ENCODE peak calls at places on chromosomes 13 and 19, in six cellular contexts. B is naive thymus-derived CD4-positive, alpha-beta T cell; V is Peyer's patch; O is BJ; U is CD4-positive, CD25-positive, alpha-beta regulatory T cell; F is IMR-90. Y is an unnamed sample.

GRCh38 chr13:39417643-39418042 is 185.3 kb downstream of the LHFPL6 start:
- DNase-seq in U (no peak), V (no peak), B (no peak), O (no peak), F (peak; percentile 72), Y (peak; percentile 53)

GRCh38 chr19:10601999-10602329 is 14.9 kb upstream of the AP1M2 start:
- DNase-seq in O (no peak), B (no peak), U (no peak), F (no peak), V (no peak), Y (no peak)

GRCh38 chr13:32883501-32883900 is 132.7 kb upstream of the KL start:
- DNase-seq in O (no peak), F (peak; percentile 46), U (no peak), B (no peak), V (no peak), Y (no peak)

GRCh38 chr19:991932-992669 is 8.0 kb downstream of the WDR18 start:
- DNase-seq in V (no peak), O (no peak), B (no peak), F (no peak), U (no peak), Y (no peak)

GRCh38 chr19:10291554-10292205 is 1.9 kb downstream of the ICAM5 start:
- DNase-seq in O (no peak), U (no peak), F (peak; percentile 10), B (no peak), V (peak; percentile 50), Y (no peak)

GRCh38 chr19:1410136-1410786 is 2.9 kb downstream of the DAZAP1 start:
- DNase-seq in B (no peak), O (no peak), V (no peak), F (peak; percentile 63), U (no peak), Y (no peak)

GRCh38 chr13:61413572-61413971 is 2.1 kb downstream of the PCDH20 start:
- DNase-seq in U (no peak), V (no peak), O (no peak), B (no peak), F (no peak), Y (no peak)

GRCh38 chr19:45601115-45601514 is 897 bp downstream of the GPR4 start:
- DNase-seq in B (no peak), F (no peak), U (no peak), V (no peak), O (no peak), Y (no peak)

GRCh38 chr19:4488496-4488895 is 16.4 kb downstream of the HDGFL2 start:
- DNase-seq in F (no peak), B (no peak), V (no peak), U (no peak), O (no peak), Y (no peak)

GRCh38 chr13:41644742-41645141 is 187.4 kb downstream of the RGCC start:
- DNase-seq in F (no peak), U (no peak), B (no peak), O (no peak), V (no peak), Y (no peak)

GRCh38 chr19:12800873-12801465 is 631 bp downstream of the PRDX2 start:
- DNase-seq in B (no peak), V (peak; percentile 67), O (no peak), F (no peak), U (no peak), Y (no peak)

GRCh38 chr19:32407004-32407992 is 1.7 kb downstream of the DPY19L3 start:
- DNase-seq in U (no peak), B (no peak), O (no peak), F (peak; percentile 37), V (no peak), Y (peak; percentile 57)
- H3K4me3 ChIP-seq in U (peak overlapping the region; percentile 59), B (no peak overlapping the region), O (no peak overlapping the region), F (no peak overlapping the region), V (no peak overlapping the region), Y (no peak overlapping the region)

DNA sequence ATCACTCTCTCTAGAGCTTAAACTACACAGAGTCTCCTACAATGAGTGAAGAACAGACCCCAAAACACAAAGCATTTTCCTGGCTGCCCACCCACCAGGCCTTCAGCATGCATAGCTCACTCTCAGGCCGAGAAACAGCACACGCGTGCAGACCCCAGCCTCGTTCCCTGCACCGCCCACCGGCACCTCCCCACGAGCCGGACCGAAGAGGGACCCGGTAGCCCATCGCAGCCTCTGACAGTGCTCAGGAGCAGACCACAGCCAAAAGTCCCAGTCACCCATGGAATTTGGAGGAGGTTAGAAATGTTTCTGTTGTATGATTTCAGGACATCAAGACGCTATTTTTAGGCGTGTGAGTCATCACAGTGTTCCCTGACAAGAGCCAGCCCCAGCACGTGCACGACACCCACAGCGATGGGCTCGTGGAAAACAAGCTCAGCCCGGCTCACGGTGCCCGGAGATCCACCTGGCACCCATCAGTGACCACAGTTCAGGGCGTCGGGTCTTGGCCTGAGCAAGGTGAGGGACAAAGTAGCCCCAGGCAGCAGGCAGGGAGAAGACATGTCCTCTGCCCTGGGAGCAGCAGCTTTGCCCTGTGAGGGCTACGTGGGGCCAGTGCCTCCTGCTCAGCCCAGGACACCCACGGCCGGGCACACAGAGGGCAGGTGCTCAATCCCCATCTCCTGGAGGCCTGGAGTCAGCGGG is 50.1 kb upstream of the SPACA7 start:
- DNase-seq in U (no peak), V (no peak), B (no peak), O (no peak), F (no peak), Y (no peak)
- H3K36me3 ChIP-seq in U (no peaks in the 10 kb centered on the region), V (no peaks in the 10 kb centered on the region), B (no peaks in the 10 kb centered on the region), O (no peaks in the 10 kb centered on the region), F (no peaks in the 10 kb centered on the region), Y (no peaks in the 10 kb centered on the region)

GRCh38 chr19:31350033-31350692 is 927 bp upstream of the TSHZ3 start:
- DNase-seq in O (no peak), F (no peak), U (peak; percentile 13), V (peak; percentile 55), B (no peak), Y (no peak)
- H3K4me3 ChIP-seq in O (peak overlapping the region; percentile 85), F (peak overlapping the region; percentile 93), U (no peak overlapping the region), V (peak overlapping the region; percentile 88), B (peak overlapping the region; percentile 37), Y (peak overlapping the region; percentile 65)

DNA sequence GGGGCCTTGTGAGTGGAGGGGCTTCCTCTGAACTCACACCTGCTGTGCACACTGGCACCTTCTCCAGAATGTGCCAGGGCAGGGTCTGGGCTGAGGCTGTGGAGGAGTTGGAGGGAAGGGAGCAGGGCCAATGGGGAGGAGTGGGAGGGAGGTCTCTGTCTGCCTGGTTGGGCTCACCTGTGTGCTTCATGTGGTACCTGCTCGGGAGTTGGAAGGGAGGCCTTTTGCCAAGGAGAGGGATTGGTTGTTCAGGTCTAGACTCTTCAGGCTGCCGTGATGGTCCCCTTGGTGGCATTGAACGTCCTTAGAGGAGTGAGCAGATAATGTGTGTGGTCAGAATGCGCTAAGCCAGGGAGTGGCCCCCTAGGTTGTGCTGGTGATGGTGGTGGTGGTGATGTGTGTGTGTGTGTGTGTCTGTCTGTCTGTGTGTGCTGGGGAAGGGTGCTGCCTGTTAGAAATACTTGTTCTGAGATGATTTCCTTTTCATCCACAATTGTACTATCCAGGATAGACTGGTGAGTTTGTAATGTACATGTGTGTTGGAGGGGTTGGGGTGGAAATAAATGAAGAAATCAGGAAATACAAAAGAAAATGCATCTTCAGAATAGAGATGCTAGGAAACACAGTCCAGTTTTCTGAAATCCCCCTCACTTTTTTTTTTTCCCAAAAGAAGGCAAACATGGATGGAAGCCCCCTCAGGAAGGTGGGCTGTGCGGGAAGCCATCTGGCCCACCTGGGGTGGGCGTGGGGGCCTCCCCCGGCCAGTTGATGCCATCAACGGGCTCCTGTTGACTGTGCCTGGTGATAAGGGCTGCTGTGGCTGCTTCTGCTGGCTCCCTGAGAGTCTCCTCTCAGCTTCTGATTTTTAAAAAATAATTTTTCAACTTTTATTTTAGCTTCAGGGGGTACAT is 140.5 kb upstream of the ZNF536 start:
- DNase-seq in V (no peak), F (no peak), U (no peak), O (no peak), B (no peak), Y (no peak)
- H3K36me3 ChIP-seq in V (no peaks in the 10 kb centered on the region), F (no peaks in the 10 kb centered on the region), U (no peaks in the 10 kb centered on the region), O (no peaks in the 10 kb centered on the region), B (no peaks in the 10 kb centered on the region), Y (no peaks in the 10 kb centered on the region)

GRCh38 chr19:21492932-21493906 is 12.2 kb upstream of the ZNF429 start:
- DNase-seq in O (no peak), U (no peak), F (no peak), B (no peak), V (no peak), Y (no peak)
- H3K4me3 ChIP-seq in O (no peak overlapping the region), U (no peak overlapping the region), F (no peak overlapping the region), B (no peak overlapping the region), V (no peak overlapping the region), Y (no peak overlapping the region)

DNA sequence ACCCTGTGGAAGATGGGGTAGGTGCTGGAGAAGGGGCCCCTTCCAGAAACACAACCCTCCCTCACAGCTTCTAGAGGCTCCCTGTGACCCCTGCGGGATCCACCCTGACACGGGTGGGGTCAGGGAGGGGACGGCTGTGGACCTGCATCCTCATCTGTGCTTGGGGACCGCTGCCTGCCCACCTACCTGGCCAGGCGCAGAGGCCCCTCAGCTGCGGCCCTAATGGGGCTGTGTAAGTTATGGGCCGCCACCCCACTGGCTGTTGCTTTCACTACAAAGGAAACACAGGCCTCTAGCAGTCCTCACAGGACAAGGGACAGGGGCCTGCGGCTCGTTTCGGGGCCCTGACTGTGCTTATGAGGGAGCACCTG is 7.0 kb upstream of the CTXN1 start:
- DNase-seq in O (no peak), V (no peak), U (no peak), F (no peak), B (no peak), Y (no peak)
- H3K36me3 ChIP-seq in O (peaks cover 49% of the 10 kb centered on the region), V (peaks cover 4% of the 10 kb centered on the region), U (peaks cover 48% of the 10 kb centered on the region), F (peaks cover 63% of the 10 kb centered on the region), B (peaks cover 77% of the 10 kb centered on the region), Y (peaks cover 5% of the 10 kb centered on the region)

DNA sequence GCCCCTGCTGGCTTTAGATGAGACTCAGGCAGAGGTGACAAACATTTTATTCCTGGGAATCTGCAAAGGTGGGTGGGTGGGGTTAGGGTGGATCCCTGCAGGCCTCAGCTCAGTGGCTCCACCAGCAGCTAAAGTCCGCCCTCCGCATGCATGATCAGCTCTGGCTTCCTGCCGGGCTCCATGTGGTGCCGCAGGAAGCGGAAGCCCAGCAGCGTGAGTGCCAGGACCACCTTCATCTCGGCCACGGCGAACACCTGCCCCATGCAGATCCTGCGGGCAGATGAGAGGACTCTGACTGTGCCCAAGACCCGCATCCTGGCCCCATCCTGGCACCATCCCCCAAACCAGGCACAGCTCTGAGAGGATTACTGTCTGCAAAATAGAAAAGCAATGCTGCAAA is 26.3 kb downstream of the CYP4F2 start:
- DNase-seq in V (no peak), U (no peak), B (no peak), O (no peak), F (no peak), Y (no peak)
- H3K4me3 ChIP-seq in V (no peak overlapping the region), U (peak overlapping the region; percentile 37), B (no peak overlapping the region), O (no peak overlapping the region), F (no peak overlapping the region), Y (no peak overlapping the region)